ENCODE peak calls at places on chromosomes 1 and 21, in six cellular contexts. N is GM19239, J is Calu3, Y is iPS-NIHi11, V is cardiac muscle cell, X is pancreas. H is an unnamed sample.

GRCh38 chr1:4062992-4063391 is 162.9 kb upstream of the C1orf174 start:
- DNase-seq in Y (no peak), J (no peak), N (no peak), X (no peak), V (no peak), H (no peak)

GRCh38 chr1:64550505-64550904 is 80.6 kb downstream of the CACHD1 start:
- DNase-seq in V (no peak), N (no peak), X (no peak), J (no peak), Y (no peak), H (no peak)

GRCh38 chr21:15144026-15144425 is 79.2 kb upstream of the NRIP1 start:
- DNase-seq in X (no peak), J (no peak), N (no peak), V (no peak), Y (no peak), H (no peak)

GRCh38 chr1:231778009-231778719 is 151.6 kb downstream of the DISC1 start:
- DNase-seq in Y (no peak), X (no peak), N (no peak), J (peak; percentile 78), V (peak; percentile 57), H (peak; percentile 12)

GRCh38 chr1:215595231-215595630 is 28.1 kb downstream of the KCTD3 start:
- DNase-seq in N (no peak), V (no peak), X (no peak), J (peak; percentile 16), Y (no peak), H (peak; percentile 8)

GRCh38 chr21:42353623-42354022 is 2.8 kb upstream of the TFF2 start:
- DNase-seq in V (no peak), X (no peak), J (no peak), N (no peak), Y (no peak), H (no peak)

GRCh38 chr1:186212574-186213224 is 162.4 kb downstream of the TPR start:
- DNase-seq in V (peak; percentile 86), X (peak; percentile 46), N (peak; percentile 21), Y (peak; percentile 72), J (peak; percentile 63), H (peak; percentile 80)

GRCh38 chr1:162561616-162562451 is at the start of gene UAP1:
- DNase-seq in Y (no peak), J (no peak), X (no peak), N (peak; percentile 14), V (no peak), H (no peak)

GRCh38 chr1:108639899-108640560 is 20.9 kb downstream of the HENMT1 start:
- DNase-seq in V (no peak), X (no peak), J (no peak), Y (no peak), N (no peak), H (no peak)

GRCh38 chr1:56417636-56418035 is 161.7 kb downstream of the PLPP3 start:
- DNase-seq in V (no peak), X (no peak), N (no peak), Y (no peak), J (no peak), H (no peak)

GRCh38 chr1:29209173-29209572 is 21.6 kb downstream of the MECR start:
- DNase-seq in N (no peak), Y (no peak), X (no peak), J (no peak), V (no peak), H (no peak)

GRCh38 chr1:167997037-167997575 is 60.2 kb upstream of the MPC2 start:
- DNase-seq in J (no peak), Y (no peak), X (no peak), N (no peak), V (no peak), H (no peak)

GRCh38 chr1:236744533-236744932 is 50.6 kb upstream of the MTR start:
- DNase-seq in X (no peak), J (no peak), Y (no peak), N (no peak), V (no peak), H (no peak)